ENCODE peak calls at places on chromosomes 3 and 15, in five cellular contexts. C is GM23338, M is MM.1S, P is OCI-LY7, D is neural progenitor cell. V is an unnamed sample.

GRCh38 chr3:194761384-194761783 is 75.7 kb downstream of the FAM43A start:
- DNase-seq in C (no peak), M (no peak), P (no peak), D (no peak), V (no peak)

GRCh38 chr3:151584603-151585002 is 123.7 kb upstream of the IGSF10 start:
- DNase-seq in C (peak; percentile 18), M (no peak), P (no peak), D (no peak), V (no peak)

GRCh38 chr15:73873889-73874511 is 636 bp downstream of the TBC1D21 start:
- DNase-seq in C (peak; percentile 82), M (peak; percentile 54), P (peak; percentile 64), D (peak; percentile 76), V (peak; percentile 64)

GRCh38 chr3:108145578-108145977 is 54.7 kb upstream of the CD47 start:
- DNase-seq in C (no peak), M (no peak), P (no peak), D (no peak), V (no peak)

GRCh38 chr3:122936335-122936734 is 91.2 kb downstream of the SEMA5B start:
- DNase-seq in C (no peak), M (no peak), P (no peak), D (no peak), V (no peak)

GRCh38 chr15:70061696-70062270 is 35.9 kb downstream of the TLE3 start:
- DNase-seq in C (no peak), M (no peak), P (no peak), D (no peak), V (no peak)

GRCh38 chr3:127373701-127374625 is 86.1 kb upstream of the PRR20G start:
- DNase-seq in C (peak; percentile 71), M (no peak), P (peak; percentile 18), D (peak; percentile 71), V (peak; percentile 22)

GRCh38 chr3:141681390-141681780 is 56.7 kb upstream of the RNF7 start:
- DNase-seq in C (no peak), M (no peak), P (no peak), D (no peak), V (no peak)

GRCh38 chr3:38459499-38460048 is 5.9 kb downstream of the ACVR2B start:
- DNase-seq in C (no peak), M (no peak), P (no peak), D (no peak), V (no peak)

GRCh38 chr15:63939531-63940130 is 105.9 kb upstream of the HERC1 start:
- DNase-seq in C (no peak), M (no peak), P (no peak), D (no peak), V (peak; percentile 68)

GRCh38 chr3:142053835-142054234 is 95.5 kb downstream of the TFDP2 start:
- DNase-seq in C (no peak), M (no peak), P (no peak), D (no peak), V (peak; percentile 4)

GRCh38 chr15:60001642-60002527 is 2.2 kb upstream of the FOXB1 start:
- DNase-seq in C (peak; percentile 41), M (no peak), P (no peak), D (peak; percentile 36), V (no peak)

GRCh38 chr15:63056843-63057242 is 14.3 kb downstream of the TPM1 start:
- DNase-seq in C (no peak), M (no peak), P (no peak), D (no peak), V (peak; percentile 54)

GRCh38 chr15:47293763-47294162 is 423.5 kb upstream of the SEMA6D start:
- DNase-seq in C (peak; percentile 14), M (no peak), P (no peak), D (peak; percentile 40), V (peak; percentile 72)

GRCh38 chr3:88000853-88001252 is 58.0 kb downstream of the CGGBP1 start:
- DNase-seq in C (peak; percentile 74), M (no peak), P (peak; percentile 33), D (peak; percentile 66), V (no peak)

GRCh38 chr3:134327594-134327975 is 46.7 kb downstream of the AMOTL2 start:
- DNase-seq in C (no peak), M (no peak), P (no peak), D (no peak), V (peak; percentile 95)

GRCh38 chr3:39989746-39990145 is 180.3 kb downstream of the MYRIP start:
- DNase-seq in C (no peak), M (no peak), P (no peak), D (no peak), V (no peak)

DNA sequence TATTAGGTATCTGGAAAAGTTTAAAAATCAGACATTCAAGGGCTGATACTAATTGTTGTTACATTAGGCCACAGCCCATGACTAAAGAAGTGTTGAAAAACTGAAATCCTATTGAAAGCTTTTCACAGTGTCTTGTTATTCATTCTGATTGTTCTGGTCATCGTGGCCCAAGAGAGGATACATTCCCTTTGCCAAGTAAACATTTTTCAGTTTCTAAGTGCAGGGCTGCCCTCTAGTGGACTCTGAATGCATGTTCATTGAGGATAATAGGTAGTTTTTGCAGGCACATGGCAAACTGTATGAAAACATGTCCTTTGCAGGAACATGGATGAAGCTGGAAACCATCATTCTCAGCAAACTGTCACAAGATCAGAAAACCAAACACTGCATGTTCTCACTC is 181.1 kb downstream of the MYRIP start:
- DNase-seq in C (peak; percentile 83), M (peak; percentile 72), P (peak; percentile 56), D (peak; percentile 70), V (peak; percentile 70)
- TF ChIP-seq EZH2phosphoT487 in C (no peak), M (no peak), P (no peak), D (no peak), V (no peak)

GRCh38 chr15:94252906-94253305 is 21.5 kb downstream of the MCTP2 start:
- DNase-seq in C (no peak), M (no peak), P (no peak), D (no peak), V (no peak)

GRCh38 chr15:94258246-94258645 is 26.9 kb downstream of the MCTP2 start:
- DNase-seq in C (no peak), M (peak; percentile 73), P (peak; percentile 91), D (no peak), V (no peak)

GRCh38 chr15:94252223-94252766 is 20.9 kb downstream of the MCTP2 start:
- DNase-seq in C (no peak), M (no peak), P (no peak), D (no peak), V (no peak)

GRCh38 chr15:94255540-94255939 is 24.2 kb downstream of the MCTP2 start:
- DNase-seq in C (no peak), M (no peak), P (no peak), D (no peak), V (no peak)

DNA sequence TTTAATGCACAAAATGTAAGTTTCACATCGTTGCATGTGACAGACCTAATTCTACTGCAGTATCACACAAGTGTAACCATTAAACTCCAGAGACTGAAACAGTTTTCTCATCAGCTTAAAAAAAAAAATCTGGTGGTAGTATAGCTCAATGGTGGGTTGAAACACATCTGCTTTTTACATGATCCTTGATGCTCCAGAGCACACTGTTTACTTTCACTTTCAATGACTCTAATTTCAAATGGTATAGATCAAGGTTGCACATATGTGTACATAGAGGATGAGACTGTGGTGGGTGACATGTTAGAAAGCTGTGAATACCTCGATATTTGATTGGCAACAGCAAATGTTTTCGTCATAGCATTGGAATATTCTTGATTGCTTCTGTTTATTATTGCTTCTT is 22.4 kb downstream of the MCTP2 start:
- DNase-seq in C (no peak), M (peak; percentile 61), P (peak; percentile 73), D (no peak), V (no peak)
- H3K4me3 ChIP-seq in C (no peak overlapping the region), M (no peak overlapping the region), P (peak overlapping the region; percentile 56), D (no peak overlapping the region), V (no peak overlapping the region)

GRCh38 chr3:52495777-52496602 is 852 bp downstream of the STAB1 start:
- DNase-seq in C (no peak), M (no peak), P (no peak), D (no peak), V (peak; percentile 72)
- TF ChIP-seq EZH2phosphoT487 in C (no peak), M (no peak), P (no peak), D (no peak), V (no peak)

DNA sequence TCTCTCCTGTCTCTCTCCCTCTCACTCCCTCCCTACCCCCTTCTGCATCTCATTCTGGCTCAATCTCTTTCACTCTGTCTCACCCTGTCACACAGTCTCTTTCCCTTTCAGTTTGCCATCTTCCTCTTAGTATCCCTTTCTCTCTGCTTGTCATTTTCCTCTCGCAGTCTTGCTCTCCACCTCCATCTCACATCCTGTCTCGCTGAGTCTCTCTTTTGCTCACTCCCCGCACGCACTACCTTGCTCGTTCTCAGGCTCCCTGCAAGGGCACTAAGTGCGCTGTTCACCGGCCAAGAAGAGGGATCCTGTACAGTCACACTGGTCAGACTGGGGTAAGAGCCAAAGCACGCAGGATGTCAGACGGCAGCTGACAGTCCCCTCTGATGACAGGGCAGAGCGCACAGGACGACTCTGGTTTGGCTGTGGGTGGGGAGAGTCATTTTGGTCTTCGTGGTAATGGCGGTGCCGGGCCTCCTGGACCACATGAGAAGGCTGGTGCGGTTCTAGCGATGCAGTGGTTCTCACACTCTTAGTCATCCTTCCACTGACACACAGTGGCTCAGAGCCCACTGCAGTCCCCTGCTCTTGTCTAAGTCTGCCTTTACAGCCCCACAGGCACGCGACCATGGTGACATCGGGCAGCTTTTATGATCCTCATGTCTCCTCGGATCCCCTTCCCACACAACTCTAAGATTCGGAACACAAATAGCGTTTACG is 356.8 kb downstream of the FOXP1 start:
- DNase-seq in C (no peak), M (no peak), P (no peak), D (no peak), V (peak; percentile 25)
- H3K4me3 ChIP-seq in C (no peak overlapping the region), M (no peak overlapping the region), P (no peak overlapping the region), D (no peak overlapping the region), V (no peak overlapping the region)

GRCh38 chr15:100592898-100593297 is 9.1 kb downstream of the LINS1 start:
- DNase-seq in C (no peak), M (no peak), P (no peak), D (no peak), V (no peak)
- TF ChIP-seq EZH2phosphoT487 in C (no peak), M (no peak), P (no peak), D (no peak), V (no peak)

DNA sequence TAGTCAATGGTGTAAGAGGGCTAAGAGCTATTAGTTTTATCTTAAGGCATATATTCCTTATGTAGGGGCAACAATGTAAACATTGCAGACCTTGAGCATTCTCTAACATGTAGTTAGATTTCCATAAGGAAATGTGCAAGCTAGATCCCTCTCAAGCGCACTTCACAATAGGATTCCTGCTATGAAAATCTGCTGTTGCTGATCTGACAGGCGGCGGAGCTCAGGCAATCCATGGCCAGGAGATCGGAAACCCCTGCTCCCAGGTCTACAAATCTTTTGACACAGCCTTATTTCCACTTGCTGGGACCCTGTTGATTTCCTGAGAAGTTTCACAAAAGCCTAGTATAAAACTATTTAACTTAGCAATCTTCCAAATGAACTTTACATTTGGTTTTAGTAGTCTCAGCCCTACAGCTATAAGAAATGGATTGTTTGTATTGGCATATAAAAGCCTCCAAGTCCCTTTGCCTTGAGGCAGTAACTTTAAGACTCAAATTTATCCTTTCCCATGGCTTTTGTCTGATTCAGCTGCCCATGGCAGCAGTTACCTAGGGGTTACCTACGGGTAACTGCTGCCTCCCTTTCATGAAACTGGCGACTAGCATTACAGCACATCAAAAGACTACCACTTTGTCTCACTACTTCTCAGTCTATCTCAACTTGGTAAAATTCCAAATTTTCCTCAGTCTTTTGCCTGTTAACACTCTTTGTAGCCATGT is 22.7 kb downstream of the TRA2B start:
- DNase-seq in C (no peak), M (no peak), P (no peak), D (no peak), V (no peak)
- H3K4me3 ChIP-seq in C (no peak overlapping the region), M (no peak overlapping the region), P (no peak overlapping the region), D (no peak overlapping the region), V (no peak overlapping the region)

V was measured in GM23248.